ENCODE peak calls at places on chromosomes 1 and 21, in seven cellular contexts. X is GM12878, O is SK-N-SH, R is HCT116, I is H1, U is HepG2, F is K562. Y is an unnamed sample.

GRCh38 chr21:44521928-44522752 is 17.9 kb downstream of the KRTAP10-1 start:
- DNase-seq in F (no peak), O (peak; percentile 28), I (no peak), X (no peak), R (no peak), U (no peak), Y (no peak)

GRCh38 chr21:46269466-46269865 is 15.9 kb downstream of the MCM3AP start:
- DNase-seq in X (no peak), R (no peak), F (no peak), U (no peak), I (no peak), O (no peak), Y (peak; percentile 38)

GRCh38 chr1:36342426-36343185 is 19.2 kb upstream of the EVA1B start:
- DNase-seq in O (peak; percentile 77), R (no peak), U (no peak), X (no peak), F (peak; percentile 48), I (peak; percentile 79), Y (peak; percentile 42)

GRCh38 chr1:246782120-246782900 is 58.1 kb downstream of the SCCPDH start:
- DNase-seq in U (peak; percentile 55), I (no peak), R (no peak), O (peak; percentile 37), F (no peak), X (peak; percentile 7), Y (no peak)

GRCh38 chr1:208534604-208534907 is 290.4 kb upstream of the PLXNA2 start:
- DNase-seq in X (no peak), R (no peak), I (no peak), U (no peak), O (no peak), F (no peak), Y (no peak)

GRCh38 chr1:153395136-153395685 is 4.3 kb upstream of the S100A8 start:
- DNase-seq in U (no peak), R (no peak), I (peak; percentile 35), X (no peak), O (no peak), F (no peak), Y (no peak)

GRCh38 chr1:89085781-89086180 is 20.8 kb upstream of the GBP1 start:
- DNase-seq in X (no peak), O (peak; percentile 62), F (peak; percentile 49), U (peak; percentile 52), R (peak; percentile 40), I (no peak), Y (peak; percentile 36)

GRCh38 chr1:105072850-105073249 is 1323.2 kb downstream of the AMY1C start:
- DNase-seq in R (no peak), I (no peak), U (no peak), F (no peak), O (no peak), X (no peak), Y (no peak)

GRCh38 chr1:37069406-37069805 is 35.1 kb upstream of the GRIK3 start:
- DNase-seq in R (no peak), O (no peak), I (no peak), U (no peak), X (no peak), F (no peak), Y (no peak)

GRCh38 chr1:12314328-12314903 is 84.6 kb downstream of the VPS13D start:
- DNase-seq in F (no peak), R (no peak), I (no peak), O (peak; percentile 28), U (peak; percentile 12), X (no peak), Y (no peak)

GRCh38 chr1:35452086-35452485 is 105.1 kb downstream of the KIAA0319L start:
- DNase-seq in O (no peak), R (no peak), X (no peak), U (no peak), I (no peak), F (no peak), Y (peak; percentile 26)

GRCh38 chr21:33890187-33890586 is 25.4 kb downstream of the ATP5PO start:
- DNase-seq in F (no peak), X (no peak), I (no peak), R (no peak), O (no peak), U (no peak), Y (no peak)

GRCh38 chr1:38376577-38376976 is 330.0 kb upstream of the POU3F1 start:
- DNase-seq in X (no peak), I (no peak), U (no peak), F (no peak), R (no peak), O (no peak), Y (no peak)

GRCh38 chr1:221648201-221648600 is 93.7 kb downstream of the DUSP10 start:
- DNase-seq in R (no peak), O (no peak), I (no peak), U (no peak), F (no peak), X (no peak), Y (no peak)

GRCh38 chr1:187001198-187001904 is 172.6 kb downstream of the PLA2G4A start:
- DNase-seq in X (no peak), U (no peak), R (no peak), O (no peak), F (no peak), I (no peak), Y (no peak)

GRCh38 chr1:20079661-20080305 is 9.8 kb downstream of the PLA2G5 start:
- DNase-seq in I (no peak), O (peak; percentile 17), F (no peak), U (no peak), X (no peak), R (no peak), Y (no peak)

GRCh38 chr1:20076695-20077461 is 6.9 kb downstream of the PLA2G5 start:
- DNase-seq in U (no peak), F (no peak), R (no peak), I (no peak), X (no peak), O (no peak), Y (no peak)

GRCh38 chr1:20078711-20079110 is 8.7 kb downstream of the PLA2G5 start:
- DNase-seq in X (no peak), I (no peak), O (no peak), R (no peak), F (no peak), U (no peak), Y (no peak)

GRCh38 chr1:20076223-20076622 is 6.2 kb downstream of the PLA2G5 start:
- DNase-seq in O (no peak), X (no peak), I (no peak), U (no peak), F (no peak), R (no peak), Y (no peak)

GRCh38 chr1:20078166-20078565 is 8.2 kb downstream of the PLA2G5 start:
- DNase-seq in F (no peak), X (peak; percentile 72), I (no peak), O (no peak), R (no peak), U (no peak), Y (no peak)
- TF ChIP-seq JUND in F (no peak), X (no peak), I (no peak), O (no peak), R (no peak), U (no peak), Y (no peak)

GRCh38 chr1:171243878-171244277 is 4.4 kb upstream of the FMO1 start:
- DNase-seq in R (no peak), F (no peak), I (no peak), U (no peak), O (no peak), X (no peak), Y (no peak)
- TF ChIP-seq JUND in R (no peak), F (no peak), I (no peak), U (no peak), O (no peak), X (no peak), Y (no peak)

GRCh38 chr21:39650306-39650705 is 37.6 kb downstream of the B3GALT5 start:
- DNase-seq in X (no peak), R (no peak), F (no peak), U (no peak), O (no peak), I (no peak), Y (no peak)
- TF ChIP-seq JUND in X (no peak), R (no peak), F (no peak), U (no peak), O (no peak), I (no peak), Y (no peak)

GRCh38 chr1:6922096-6922931 is 137.1 kb downstream of the CAMTA1 start:
- DNase-seq in O (peak; percentile 63), R (no peak), F (no peak), I (no peak), X (no peak), U (no peak), Y (peak; percentile 39)

GRCh38 chr1:6927626-6928025 is 142.4 kb downstream of the CAMTA1 start:
- DNase-seq in F (no peak), I (no peak), R (no peak), X (no peak), O (peak; percentile 43), U (no peak), Y (peak; percentile 42)

GRCh38 chr1:6924891-6925290 is 139.6 kb downstream of the CAMTA1 start:
- DNase-seq in F (no peak), X (no peak), R (no peak), O (no peak), I (no peak), U (no peak), Y (no peak)

GRCh38 chr1:6923012-6923805 is 138.0 kb downstream of the CAMTA1 start:
- DNase-seq in F (no peak), I (no peak), X (no peak), U (no peak), O (no peak), R (no peak), Y (no peak)

GRCh38 chr1:6923955-6924890 is 139.0 kb downstream of the CAMTA1 start:
- DNase-seq in R (no peak), U (no peak), X (no peak), O (no peak), I (no peak), F (no peak), Y (no peak)
- TF ChIP-seq JUND in R (no peak), U (no peak), X (no peak), O (no peak), I (no peak), F (no peak), Y (no peak)

GRCh38 chr1:25031966-25032667 is 102.0 kb upstream of the RUNX3 start:
- DNase-seq in R (no peak), I (no peak), O (no peak), X (peak; percentile 94), U (no peak), F (no peak), Y (no peak)
- TF ChIP-seq JUND in R (no peak), I (no peak), O (no peak), X (no peak), U (no peak), F (no peak), Y (no peak)

Y was measured in T47D.